ENCODE peak calls at places on chromosomes 3 and 15, in nine cellular contexts. One of them, this sample, is unnamed.

GRCh38 chr3:120302361-120302760 is 17.3 kb upstream of the GPR156 start:
- DNase-seq in lower lobe of right lung: no peak
- DNase-seq in cardiac fibroblast: peak; percentile 59
- DNase-seq in mesothelial cell of epicardium: no peak
- DNase-seq in cardiac muscle cell: peak; percentile 64
- DNase-seq in psoas muscle: no peak
- DNase-seq in MCF 10A: peak; percentile 18
- DNase-seq in brain microvascular endothelial cell: peak; percentile 44
- DNase-seq in left ventricle myocardium inferior: no peak
- DNase-seq in this sample: peak; percentile 77

GRCh38 chr15:78625621-78626280 is 5.0 kb upstream of the CHRNA3 start:
- DNase-seq in MCF 10A: no peak
- DNase-seq in lower lobe of right lung: no peak
- DNase-seq in cardiac muscle cell: no peak
- DNase-seq in brain microvascular endothelial cell: no peak
- DNase-seq in psoas muscle: no peak
- DNase-seq in cardiac fibroblast: no peak
- DNase-seq in mesothelial cell of epicardium: no peak
- DNase-seq in left ventricle myocardium inferior: no peak
- DNase-seq in this sample: peak; percentile 87

GRCh38 chr3:192444096-192444790 is 283.1 kb downstream of the FGF12 start:
- DNase-seq in MCF 10A: peak; percentile 68
- DNase-seq in lower lobe of right lung: peak; percentile 62
- DNase-seq in mesothelial cell of epicardium: peak; percentile 38
- DNase-seq in left ventricle myocardium inferior: peak; percentile 43
- DNase-seq in brain microvascular endothelial cell: peak; percentile 51
- DNase-seq in cardiac muscle cell: peak; percentile 75
- DNase-seq in psoas muscle: peak; percentile 41
- DNase-seq in cardiac fibroblast: peak; percentile 71
- DNase-seq in this sample: peak; percentile 71

GRCh38 chr3:68535782-68536181 is 396.6 kb downstream of the TAFA4 start:
- DNase-seq in cardiac fibroblast: no peak
- DNase-seq in left ventricle myocardium inferior: no peak
- DNase-seq in mesothelial cell of epicardium: no peak
- DNase-seq in psoas muscle: no peak
- DNase-seq in brain microvascular endothelial cell: no peak
- DNase-seq in cardiac muscle cell: no peak
- DNase-seq in MCF 10A: no peak
- DNase-seq in lower lobe of right lung: no peak
- DNase-seq in this sample: no peak

GRCh38 chr3:13282986-13283876 is 136.9 kb downstream of the NUP210 start:
- DNase-seq in cardiac fibroblast: no peak
- DNase-seq in MCF 10A: no peak
- DNase-seq in left ventricle myocardium inferior: no peak
- DNase-seq in mesothelial cell of epicardium: no peak
- DNase-seq in lower lobe of right lung: peak; percentile 40
- DNase-seq in brain microvascular endothelial cell: no peak
- DNase-seq in psoas muscle: no peak
- DNase-seq in cardiac muscle cell: no peak
- DNase-seq in this sample: no peak

GRCh38 chr3:194379651-194380050 is 10.1 kb upstream of the LRRC15 start:
- DNase-seq in left ventricle myocardium inferior: no peak
- DNase-seq in cardiac muscle cell: no peak
- DNase-seq in psoas muscle: no peak
- DNase-seq in cardiac fibroblast: no peak
- DNase-seq in lower lobe of right lung: no peak
- DNase-seq in MCF 10A: no peak
- DNase-seq in brain microvascular endothelial cell: no peak
- DNase-seq in mesothelial cell of epicardium: no peak
- DNase-seq in this sample: no peak

GRCh38 chr15:40197434-40197833 is 36.6 kb downstream of the BUB1B start:
- DNase-seq in brain microvascular endothelial cell: no peak
- DNase-seq in MCF 10A: no peak
- DNase-seq in lower lobe of right lung: no peak
- DNase-seq in cardiac fibroblast: no peak
- DNase-seq in left ventricle myocardium inferior: no peak
- DNase-seq in psoas muscle: no peak
- DNase-seq in cardiac muscle cell: no peak
- DNase-seq in mesothelial cell of epicardium: no peak
- DNase-seq in this sample: no peak

GRCh38 chr3:141353652-141354495 is 14.4 kb upstream of the ZBTB38 start:
- DNase-seq in psoas muscle: no peak
- DNase-seq in lower lobe of right lung: no peak
- DNase-seq in MCF 10A: no peak
- DNase-seq in brain microvascular endothelial cell: no peak
- DNase-seq in left ventricle myocardium inferior: no peak
- DNase-seq in mesothelial cell of epicardium: no peak
- DNase-seq in cardiac fibroblast: peak; percentile 71
- DNase-seq in cardiac muscle cell: peak; percentile 81
- DNase-seq in this sample: no peak

GRCh38 chr15:101478701-101479341 is 10.7 kb downstream of the PCSK6 start:
- DNase-seq in brain microvascular endothelial cell: no peak
- DNase-seq in mesothelial cell of epicardium: no peak
- DNase-seq in left ventricle myocardium inferior: no peak
- DNase-seq in lower lobe of right lung: no peak
- DNase-seq in cardiac fibroblast: no peak
- DNase-seq in cardiac muscle cell: no peak
- DNase-seq in psoas muscle: no peak
- DNase-seq in MCF 10A: no peak
- DNase-seq in this sample: no peak

GRCh38 chr15:45265506-45265905 is 13.5 kb downstream of the SLC28A2 start:
- DNase-seq in left ventricle myocardium inferior: no peak
- DNase-seq in brain microvascular endothelial cell: no peak
- DNase-seq in cardiac fibroblast: no peak
- DNase-seq in MCF 10A: peak; percentile 23
- DNase-seq in mesothelial cell of epicardium: no peak
- DNase-seq in psoas muscle: no peak
- DNase-seq in lower lobe of right lung: no peak
- DNase-seq in cardiac muscle cell: no peak
- DNase-seq in this sample: no peak

GRCh38 chr3:195124378-195124985 is 146.5 kb downstream of the XXYLT1 start:
- DNase-seq in mesothelial cell of epicardium: no peak
- DNase-seq in cardiac muscle cell: no peak
- DNase-seq in left ventricle myocardium inferior: no peak
- DNase-seq in lower lobe of right lung: no peak
- DNase-seq in brain microvascular endothelial cell: no peak
- DNase-seq in psoas muscle: no peak
- DNase-seq in MCF 10A: no peak
- DNase-seq in cardiac fibroblast: no peak
- DNase-seq in this sample: no peak

GRCh38 chr15:44029003-44029402 is 166.1 kb downstream of the FRMD5 start:
- DNase-seq in psoas muscle: no peak
- DNase-seq in left ventricle myocardium inferior: no peak
- DNase-seq in cardiac fibroblast: peak; percentile 21
- DNase-seq in MCF 10A: no peak
- DNase-seq in brain microvascular endothelial cell: no peak
- DNase-seq in lower lobe of right lung: no peak
- DNase-seq in cardiac muscle cell: peak; percentile 11
- DNase-seq in mesothelial cell of epicardium: no peak
- DNase-seq in this sample: no peak

GRCh38 chr15:72338617-72339321 is 18.8 kb upstream of the CELF6 start:
- DNase-seq in brain microvascular endothelial cell: no peak
- DNase-seq in MCF 10A: peak; percentile 78
- DNase-seq in psoas muscle: no peak
- DNase-seq in cardiac fibroblast: peak; percentile 97
- DNase-seq in cardiac muscle cell: peak; percentile 97
- DNase-seq in left ventricle myocardium inferior: no peak
- DNase-seq in mesothelial cell of epicardium: no peak
- DNase-seq in lower lobe of right lung: no peak
- DNase-seq in this sample: no peak

GRCh38 chr15:72339777-72340177 is 19.8 kb upstream of the CELF6 start:
- DNase-seq in MCF 10A: peak; percentile 75
- DNase-seq in left ventricle myocardium inferior: no peak
- DNase-seq in mesothelial cell of epicardium: no peak
- DNase-seq in lower lobe of right lung: no peak
- DNase-seq in cardiac muscle cell: peak; percentile 92
- DNase-seq in psoas muscle: no peak
- DNase-seq in cardiac fibroblast: peak; percentile 92
- DNase-seq in brain microvascular endothelial cell: peak; percentile 82
- DNase-seq in this sample: peak; percentile 39

GRCh38 chr15:72340366-72340765 is 20.4 kb upstream of the CELF6 start:
- DNase-seq in cardiac muscle cell: peak; percentile 33
- DNase-seq in MCF 10A: no peak
- DNase-seq in mesothelial cell of epicardium: no peak
- DNase-seq in psoas muscle: no peak
- DNase-seq in brain microvascular endothelial cell: no peak
- DNase-seq in cardiac fibroblast: peak; percentile 22
- DNase-seq in lower lobe of right lung: no peak
- DNase-seq in left ventricle myocardium inferior: no peak
- DNase-seq in this sample: no peak

GRCh38 chr15:72342385-72342784 is 22.4 kb upstream of the CELF6 start:
- DNase-seq in psoas muscle: no peak
- DNase-seq in MCF 10A: peak; percentile 31
- DNase-seq in cardiac muscle cell: peak; percentile 27
- DNase-seq in cardiac fibroblast: peak; percentile 17
- DNase-seq in brain microvascular endothelial cell: peak; percentile 16
- DNase-seq in lower lobe of right lung: no peak
- DNase-seq in mesothelial cell of epicardium: no peak
- DNase-seq in left ventricle myocardium inferior: no peak
- DNase-seq in this sample: peak; percentile 37

DNA sequence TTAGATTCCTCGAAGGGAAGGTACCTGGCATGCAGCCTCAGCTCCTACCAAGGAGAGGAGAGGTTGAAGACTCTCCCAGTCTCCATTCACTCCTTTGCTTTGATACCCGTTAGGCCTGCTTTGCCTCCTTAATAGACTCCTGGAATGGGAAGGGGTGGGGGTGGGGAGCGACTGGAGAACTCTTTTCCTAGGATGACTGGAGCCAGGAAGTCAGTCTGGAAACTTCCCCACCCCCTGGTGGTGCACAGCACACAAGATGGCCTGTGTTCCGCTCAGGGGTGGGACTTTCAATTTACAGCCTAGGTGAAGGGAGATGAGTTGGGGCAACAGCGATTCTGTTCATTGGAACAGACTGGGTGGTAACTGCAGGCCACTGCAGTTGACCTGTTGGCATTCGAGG is 21.4 kb upstream of the CELF6 start:
- DNase-seq in mesothelial cell of epicardium: no peak
- DNase-seq in cardiac muscle cell: peak; percentile 19
- DNase-seq in left ventricle myocardium inferior: no peak
- DNase-seq in psoas muscle: no peak
- DNase-seq in brain microvascular endothelial cell: no peak
- DNase-seq in MCF 10A: no peak
- DNase-seq in cardiac fibroblast: peak; percentile 13
- DNase-seq in lower lobe of right lung: no peak
- DNase-seq in this sample: no peak
- TF ChIP-seq CTCF in mesothelial cell of epicardium: peak; percentile 48
- TF ChIP-seq CTCF in cardiac muscle cell: peak; percentile 26
- TF ChIP-seq CTCF in left ventricle myocardium inferior: peak; percentile 8
- TF ChIP-seq CTCF in psoas muscle: no peak
- TF ChIP-seq CTCF in brain microvascular endothelial cell: peak; percentile 56
- TF ChIP-seq CTCF in MCF 10A: no peak
- TF ChIP-seq CTCF in cardiac fibroblast: no peak
- TF ChIP-seq CTCF in lower lobe of right lung: no peak
- TF ChIP-seq CTCF in this sample: no peak

DNA sequence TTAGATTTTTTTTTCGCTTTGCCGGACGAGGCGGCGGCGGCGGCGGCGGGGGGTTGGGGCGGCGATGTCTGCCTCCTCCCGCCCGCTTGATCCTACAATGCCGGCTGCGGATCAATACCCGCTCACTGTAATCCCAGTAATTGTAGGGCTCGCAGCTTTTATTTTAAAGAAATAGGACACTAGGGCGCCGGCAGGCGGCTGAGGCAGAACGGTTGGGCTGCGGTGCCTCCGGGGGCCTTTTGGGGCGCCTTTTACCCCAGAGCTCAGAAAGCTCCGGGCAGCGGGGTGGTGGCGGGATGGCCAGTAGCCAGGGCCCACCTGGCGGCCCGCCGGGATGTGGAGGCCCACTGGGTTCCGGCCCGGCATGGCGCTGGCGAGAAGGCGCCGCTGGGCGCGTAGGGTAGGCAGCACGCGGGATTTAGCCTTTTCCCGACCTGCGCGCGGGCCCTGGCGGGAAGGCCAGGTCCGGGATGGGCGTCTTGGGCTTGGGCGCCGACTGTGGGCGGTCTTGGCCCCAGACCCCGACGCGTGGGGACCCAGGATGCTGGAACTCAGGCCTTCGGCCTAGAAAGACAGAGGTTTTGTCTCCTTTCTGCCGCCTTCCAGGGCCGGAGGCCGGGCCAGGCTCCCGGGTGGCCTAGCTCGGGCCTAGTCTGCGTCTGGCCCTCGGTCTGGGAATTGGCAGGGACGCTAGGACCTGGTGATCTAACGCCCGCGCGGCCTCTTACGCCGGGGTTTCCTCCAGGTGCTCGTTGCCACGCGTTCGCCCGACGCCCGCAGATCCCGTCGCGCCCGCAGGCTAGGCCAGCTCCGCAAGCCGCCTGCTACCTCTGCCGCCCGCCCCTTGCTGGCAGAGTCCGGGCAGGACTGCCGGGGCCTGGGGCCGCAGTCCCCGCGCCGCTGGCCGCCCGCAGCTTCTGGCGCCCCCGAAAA is 15.5 kb upstream of the ONECUT1 start:
- DNase-seq in cardiac fibroblast: no peak
- DNase-seq in lower lobe of right lung: no peak
- DNase-seq in left ventricle myocardium inferior: no peak
- DNase-seq in brain microvascular endothelial cell: no peak
- DNase-seq in MCF 10A: no peak
- DNase-seq in psoas muscle: no peak
- DNase-seq in cardiac muscle cell: no peak
- DNase-seq in mesothelial cell of epicardium: no peak
- DNase-seq in this sample: no peak
- TF ChIP-seq CTCF in cardiac fibroblast: peak; percentile 11
- TF ChIP-seq CTCF in lower lobe of right lung: peak; percentile 14
- TF ChIP-seq CTCF in left ventricle myocardium inferior: no peak
- TF ChIP-seq CTCF in brain microvascular endothelial cell: peak; percentile 43
- TF ChIP-seq CTCF in MCF 10A: no peak
- TF ChIP-seq CTCF in psoas muscle: no peak
- TF ChIP-seq CTCF in cardiac muscle cell: peak; percentile 18
- TF ChIP-seq CTCF in mesothelial cell of epicardium: peak; percentile 11
- TF ChIP-seq CTCF in this sample: no peak

GRCh38 chr3:84974347-84974746 is 15.6 kb downstream of the CADM2 start:
- DNase-seq in brain microvascular endothelial cell: no peak
- DNase-seq in lower lobe of right lung: no peak
- DNase-seq in psoas muscle: no peak
- DNase-seq in left ventricle myocardium inferior: no peak
- DNase-seq in mesothelial cell of epicardium: no peak
- DNase-seq in cardiac muscle cell: no peak
- DNase-seq in cardiac fibroblast: no peak
- DNase-seq in MCF 10A: peak; percentile 7
- DNase-seq in this sample: no peak
- TF ChIP-seq CTCF in brain microvascular endothelial cell: no peak
- TF ChIP-seq CTCF in lower lobe of right lung: no peak
- TF ChIP-seq CTCF in psoas muscle: peak; percentile 13
- TF ChIP-seq CTCF in left ventricle myocardium inferior: no peak
- TF ChIP-seq CTCF in mesothelial cell of epicardium: no peak
- TF ChIP-seq CTCF in cardiac muscle cell: no peak
- TF ChIP-seq CTCF in cardiac fibroblast: no peak
- TF ChIP-seq CTCF in MCF 10A: no peak
- TF ChIP-seq CTCF in this sample: no peak

DNA sequence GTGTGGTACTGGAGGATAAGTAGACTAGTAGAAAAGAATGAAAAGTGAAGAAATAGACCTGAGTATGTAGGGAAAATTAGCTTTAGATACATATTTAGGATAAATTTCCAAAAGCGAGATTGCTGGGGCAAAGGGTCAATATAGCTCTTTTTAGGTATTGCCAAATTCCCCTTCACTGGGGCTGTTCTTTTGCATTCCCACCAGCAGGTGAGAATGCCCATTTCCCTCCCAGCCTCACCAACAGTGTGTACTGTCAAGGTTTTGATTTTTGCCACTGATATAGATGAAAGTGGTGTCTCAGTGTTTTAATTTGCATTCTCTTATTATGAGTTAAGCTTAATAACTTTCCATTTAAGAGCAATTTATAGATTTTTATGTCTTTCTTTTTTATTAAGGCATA is 35.7 kb upstream of the BHLHE40 start:
- DNase-seq in psoas muscle: no peak
- DNase-seq in cardiac muscle cell: no peak
- DNase-seq in lower lobe of right lung: no peak
- DNase-seq in MCF 10A: peak; percentile 24
- DNase-seq in cardiac fibroblast: no peak
- DNase-seq in left ventricle myocardium inferior: no peak
- DNase-seq in mesothelial cell of epicardium: no peak
- DNase-seq in brain microvascular endothelial cell: no peak
- DNase-seq in this sample: no peak
- TF ChIP-seq CTCF in psoas muscle: no peak
- TF ChIP-seq CTCF in cardiac muscle cell: peak; percentile 35
- TF ChIP-seq CTCF in lower lobe of right lung: peak; percentile 9
- TF ChIP-seq CTCF in MCF 10A: peak; percentile 8
- TF ChIP-seq CTCF in cardiac fibroblast: peak; percentile 40
- TF ChIP-seq CTCF in left ventricle myocardium inferior: peak; percentile 29
- TF ChIP-seq CTCF in mesothelial cell of epicardium: peak; percentile 20
- TF ChIP-seq CTCF in brain microvascular endothelial cell: peak; percentile 50
- TF ChIP-seq CTCF in this sample: no peak

This sample was measured in adrenal gland.